ENCODE peak calls at places on chromosome 6, in six cellular contexts. One of them, this sample, is unnamed.

GRCh38 chr6:29653452-29654038 is 3.3 kb upstream of the MOG start:
- DNase-seq in RWPE1: peak
- DNase-seq in KBM-7: peak
- DNase-seq in T1000: peak
- DNase-seq in kidney tubule cell: peak
- DNase-seq in NCI-H1048: peak
- DNase-seq in this sample: peak

GRCh38 chr6:29414588-29414987 is at the start of gene OR12D1:
- DNase-seq in RWPE1: peak
- DNase-seq in KBM-7: peak
- DNase-seq in T1000: no peak
- DNase-seq in kidney tubule cell: peak
- DNase-seq in NCI-H1048: no peak
- DNase-seq in this sample: no peak

GRCh38 chr6:29667158-29667557 is 10.3 kb downstream of the MOG start:
- DNase-seq in RWPE1: no peak
- DNase-seq in KBM-7: no peak
- DNase-seq in T1000: no peak
- DNase-seq in kidney tubule cell: no peak
- DNase-seq in NCI-H1048: no peak
- DNase-seq in this sample: no peak

GRCh38 chr6:27757307-27757706 is 154.9 kb downstream of the OR2B2 start:
- DNase-seq in RWPE1: no peak
- DNase-seq in KBM-7: no peak
- DNase-seq in T1000: no peak
- DNase-seq in kidney tubule cell: no peak
- DNase-seq in NCI-H1048: no peak
- DNase-seq in this sample: no peak

GRCh38 chr6:48747040-48747439 is 636.0 kb upstream of the PTCHD4 start:
- DNase-seq in RWPE1: no peak
- DNase-seq in KBM-7: no peak
- DNase-seq in T1000: no peak
- DNase-seq in kidney tubule cell: no peak
- DNase-seq in NCI-H1048: no peak
- DNase-seq in this sample: no peak

GRCh38 chr6:159212026-159212425 is 42.8 kb downstream of the FNDC1 start:
- DNase-seq in RWPE1: no peak
- DNase-seq in KBM-7: no peak
- DNase-seq in T1000: no peak
- DNase-seq in kidney tubule cell: no peak
- DNase-seq in NCI-H1048: no peak
- DNase-seq in this sample: no peak

GRCh38 chr6:35093118-35093445 is 48.1 kb downstream of the TCP11 start:
- DNase-seq in RWPE1: no peak
- DNase-seq in KBM-7: no peak
- DNase-seq in T1000: no peak
- DNase-seq in kidney tubule cell: no peak
- DNase-seq in NCI-H1048: no peak
- DNase-seq in this sample: peak

GRCh38 chr6:125586605-125587004 is 162.8 kb upstream of the HEY2 start:
- DNase-seq in RWPE1: no peak
- DNase-seq in KBM-7: no peak
- DNase-seq in T1000: no peak
- DNase-seq in kidney tubule cell: no peak
- DNase-seq in NCI-H1048: no peak
- DNase-seq in this sample: no peak

GRCh38 chr6:154752015-154752414 is 18.8 kb downstream of the SCAF8 start:
- DNase-seq in RWPE1: no peak
- DNase-seq in KBM-7: no peak
- DNase-seq in T1000: no peak
- DNase-seq in kidney tubule cell: no peak
- DNase-seq in NCI-H1048: no peak
- DNase-seq in this sample: no peak

GRCh38 chr6:5809471-5809870 is 197.3 kb downstream of the NRN1 start:
- DNase-seq in RWPE1: no peak
- DNase-seq in KBM-7: no peak
- DNase-seq in T1000: no peak
- DNase-seq in kidney tubule cell: no peak
- DNase-seq in NCI-H1048: no peak
- DNase-seq in this sample: no peak

GRCh38 chr6:55174211-55175013 is at the start of gene HCRTR2:
- DNase-seq in RWPE1: no peak
- DNase-seq in KBM-7: no peak
- DNase-seq in T1000: no peak
- DNase-seq in kidney tubule cell: peak
- DNase-seq in NCI-H1048: no peak
- DNase-seq in this sample: no peak

GRCh38 chr6:13834762-13835161 is 20.4 kb upstream of the MCUR1 start:
- DNase-seq in RWPE1: no peak
- DNase-seq in KBM-7: peak
- DNase-seq in T1000: no peak
- DNase-seq in kidney tubule cell: no peak
- DNase-seq in NCI-H1048: no peak
- DNase-seq in this sample: no peak

GRCh38 chr6:107866606-107867301 is 42.6 kb upstream of the SCML4 start:
- DNase-seq in RWPE1: peak
- DNase-seq in KBM-7: peak
- DNase-seq in T1000: no peak
- DNase-seq in kidney tubule cell: peak
- DNase-seq in NCI-H1048: no peak
- DNase-seq in this sample: peak

GRCh38 chr6:163662604-163663225 is 248.2 kb downstream of the QKI start:
- DNase-seq in RWPE1: no peak
- DNase-seq in KBM-7: no peak
- DNase-seq in T1000: no peak
- DNase-seq in kidney tubule cell: no peak
- DNase-seq in NCI-H1048: no peak
- DNase-seq in this sample: no peak

GRCh38 chr6:21340563-21340962 is 253.0 kb upstream of the SOX4 start:
- DNase-seq in RWPE1: no peak
- DNase-seq in KBM-7: no peak
- DNase-seq in T1000: no peak
- DNase-seq in kidney tubule cell: no peak
- DNase-seq in NCI-H1048: no peak
- DNase-seq in this sample: no peak